ENCODE peak calls at places on chromosomes 13 and 19, in seven cellular contexts. N is dermis blood vessel endothelial cell; F is WTC11; G is body of pancreas; U is activated gamma-delta T cell treated with anti-CD3 and anti-CD28 coated beads, Interleukin-2, amount 50 U/mL, for 16 hours; O is NCI-H2029; L is T-helper 22 cell. Q is an unnamed sample.

GRCh38 chr19:43814663-43815352 is 12.3 kb upstream of the ZNF283 start:
- DNase-seq in L (no peak), F (no peak), U (no peak), G (no peak), O (no peak), N (no peak), Q (no peak)

GRCh38 chr19:35261356-35262100 is 7.2 kb upstream of the USF2 start:
- DNase-seq in U (no peak), N (no peak), O (no peak), G (peak), F (peak), L (no peak), Q (no peak)

GRCh38 chr19:11195681-11196080 is 1.7 kb downstream of the KANK2 start:
- DNase-seq in G (no peak), F (no peak), U (no peak), O (no peak), N (no peak), L (no peak), Q (no peak)

GRCh38 chr13:20924758-20925394 is 22.3 kb upstream of the XPO4 start:
- DNase-seq in N (peak), O (peak), G (peak), L (peak), U (peak), F (peak), Q (peak)

GRCh38 chr19:32324631-32325215 is 20.7 kb upstream of the ZNF507 start:
- DNase-seq in U (no peak), O (no peak), F (no peak), N (peak), G (no peak), L (no peak), Q (peak)

GRCh38 chr13:26601669-26602068 is 44.2 kb downstream of the WASF3 start:
- DNase-seq in L (no peak), N (peak), O (peak), U (no peak), F (no peak), G (no peak), Q (no peak)

GRCh38 chr13:109836629-109837607 is 50.5 kb upstream of the IRS2 start:
- DNase-seq in G (peak), L (no peak), N (no peak), O (no peak), U (no peak), F (no peak), Q (no peak)

GRCh38 chr13:79528356-79528755 is 47.4 kb downstream of the NDFIP2 start:
- DNase-seq in L (no peak), F (no peak), N (no peak), U (no peak), O (no peak), G (no peak), Q (no peak)

GRCh38 chr19:46692918-46693722 is 23.8 kb downstream of the PRKD2 start:
- DNase-seq in L (no peak), N (no peak), O (no peak), F (no peak), U (no peak), G (no peak), Q (no peak)

GRCh38 chr19:48511800-48512503 is at the start of gene LMTK3:
- DNase-seq in L (peak), N (no peak), F (peak), U (peak), G (no peak), O (peak), Q (peak)

GRCh38 chr19:41431426-41432386 is 4.5 kb upstream of the B3GNT8 start:
- DNase-seq in U (no peak), N (peak), O (peak), F (no peak), G (no peak), L (no peak), Q (no peak)

Q was measured in globus pallidus.